ENCODE peak calls at places on chromosome 10, in ten cellular contexts. One of them, this sample, is unnamed.

GRCh38 chr10:125154529-125154928 is 5.8 kb downstream of the CTBP2 start:
- DNase-seq in AG20443: no peak
- DNase-seq in fibroblast of lung: no peak
- DNase-seq in stimulated activated CD4-positive, alpha-beta T cell treated with anti-CD3 and anti-CD28 coated beads, TNF-alpha, amount 100 ng/mL, for 24 hours: no peak
- DNase-seq in C1 segment of cervical spinal cord: no peak
- DNase-seq in activated CD4-positive, alpha-beta memory T cell treated with anti-CD3 and anti-CD28 coated beads, Interleukin-2, amount 10 ng/mL, durations not matched to agents 7 days and 5 days: no peak
- DNase-seq in astrocyte of the spinal cord: no peak
- DNase-seq in nucleus accumbens: no peak
- DNase-seq in SHP77: no peak
- DNase-seq in activated naive CD8-positive, alpha-beta T cell treated with anti-CD3 and anti-CD28 coated beads, Interleukin-2, amount 50 U/mL, for 24 hours: no peak
- DNase-seq in this sample: no peak

GRCh38 chr10:111207525-111207924 is 130.7 kb downstream of the ADRA2A start:
- DNase-seq in AG20443: no peak
- DNase-seq in fibroblast of lung: no peak
- DNase-seq in stimulated activated CD4-positive, alpha-beta T cell treated with anti-CD3 and anti-CD28 coated beads, TNF-alpha, amount 100 ng/mL, for 24 hours: peak
- DNase-seq in C1 segment of cervical spinal cord: no peak
- DNase-seq in activated CD4-positive, alpha-beta memory T cell treated with anti-CD3 and anti-CD28 coated beads, Interleukin-2, amount 10 ng/mL, durations not matched to agents 7 days and 5 days: peak
- DNase-seq in astrocyte of the spinal cord: no peak
- DNase-seq in nucleus accumbens: no peak
- DNase-seq in SHP77: no peak
- DNase-seq in activated naive CD8-positive, alpha-beta T cell treated with anti-CD3 and anti-CD28 coated beads, Interleukin-2, amount 50 U/mL, for 24 hours: peak
- DNase-seq in this sample: no peak

GRCh38 chr10:49744091-49744685 is 17.9 kb downstream of the OGDHL start:
- DNase-seq in AG20443: peak
- DNase-seq in fibroblast of lung: no peak
- DNase-seq in stimulated activated CD4-positive, alpha-beta T cell treated with anti-CD3 and anti-CD28 coated beads, TNF-alpha, amount 100 ng/mL, for 24 hours: no peak
- DNase-seq in C1 segment of cervical spinal cord: no peak
- DNase-seq in activated CD4-positive, alpha-beta memory T cell treated with anti-CD3 and anti-CD28 coated beads, Interleukin-2, amount 10 ng/mL, durations not matched to agents 7 days and 5 days: no peak
- DNase-seq in astrocyte of the spinal cord: no peak
- DNase-seq in nucleus accumbens: no peak
- DNase-seq in SHP77: no peak
- DNase-seq in activated naive CD8-positive, alpha-beta T cell treated with anti-CD3 and anti-CD28 coated beads, Interleukin-2, amount 50 U/mL, for 24 hours: no peak
- DNase-seq in this sample: no peak

GRCh38 chr10:15123749-15124184 is 26.6 kb downstream of the RPP38 start:
- DNase-seq in AG20443: peak
- DNase-seq in fibroblast of lung: peak
- DNase-seq in stimulated activated CD4-positive, alpha-beta T cell treated with anti-CD3 and anti-CD28 coated beads, TNF-alpha, amount 100 ng/mL, for 24 hours: no peak
- DNase-seq in C1 segment of cervical spinal cord: no peak
- DNase-seq in activated CD4-positive, alpha-beta memory T cell treated with anti-CD3 and anti-CD28 coated beads, Interleukin-2, amount 10 ng/mL, durations not matched to agents 7 days and 5 days: no peak
- DNase-seq in astrocyte of the spinal cord: peak
- DNase-seq in nucleus accumbens: no peak
- DNase-seq in SHP77: no peak
- DNase-seq in activated naive CD8-positive, alpha-beta T cell treated with anti-CD3 and anti-CD28 coated beads, Interleukin-2, amount 50 U/mL, for 24 hours: no peak
- DNase-seq in this sample: no peak

GRCh38 chr10:133258066-133258817 is 18.4 kb downstream of the ADAM8 start:
- DNase-seq in AG20443: no peak
- DNase-seq in fibroblast of lung: no peak
- DNase-seq in stimulated activated CD4-positive, alpha-beta T cell treated with anti-CD3 and anti-CD28 coated beads, TNF-alpha, amount 100 ng/mL, for 24 hours: peak
- DNase-seq in C1 segment of cervical spinal cord: no peak
- DNase-seq in activated CD4-positive, alpha-beta memory T cell treated with anti-CD3 and anti-CD28 coated beads, Interleukin-2, amount 10 ng/mL, durations not matched to agents 7 days and 5 days: peak
- DNase-seq in astrocyte of the spinal cord: no peak
- DNase-seq in nucleus accumbens: no peak
- DNase-seq in SHP77: no peak
- DNase-seq in activated naive CD8-positive, alpha-beta T cell treated with anti-CD3 and anti-CD28 coated beads, Interleukin-2, amount 50 U/mL, for 24 hours: peak
- DNase-seq in this sample: no peak

GRCh38 chr10:6069101-6069931 is 7.1 kb upstream of the IL2RA start:
- DNase-seq in AG20443: no peak
- DNase-seq in fibroblast of lung: no peak
- DNase-seq in stimulated activated CD4-positive, alpha-beta T cell treated with anti-CD3 and anti-CD28 coated beads, TNF-alpha, amount 100 ng/mL, for 24 hours: no peak
- DNase-seq in C1 segment of cervical spinal cord: no peak
- DNase-seq in activated CD4-positive, alpha-beta memory T cell treated with anti-CD3 and anti-CD28 coated beads, Interleukin-2, amount 10 ng/mL, durations not matched to agents 7 days and 5 days: peak
- DNase-seq in astrocyte of the spinal cord: no peak
- DNase-seq in nucleus accumbens: no peak
- DNase-seq in SHP77: no peak
- DNase-seq in activated naive CD8-positive, alpha-beta T cell treated with anti-CD3 and anti-CD28 coated beads, Interleukin-2, amount 50 U/mL, for 24 hours: no peak
- DNase-seq in this sample: no peak

GRCh38 chr10:52653510-52653909 is 119.1 kb downstream of the MBL2 start:
- DNase-seq in AG20443: peak
- DNase-seq in fibroblast of lung: peak
- DNase-seq in stimulated activated CD4-positive, alpha-beta T cell treated with anti-CD3 and anti-CD28 coated beads, TNF-alpha, amount 100 ng/mL, for 24 hours: no peak
- DNase-seq in C1 segment of cervical spinal cord: peak
- DNase-seq in activated CD4-positive, alpha-beta memory T cell treated with anti-CD3 and anti-CD28 coated beads, Interleukin-2, amount 10 ng/mL, durations not matched to agents 7 days and 5 days: no peak
- DNase-seq in astrocyte of the spinal cord: no peak
- DNase-seq in nucleus accumbens: peak
- DNase-seq in SHP77: no peak
- DNase-seq in activated naive CD8-positive, alpha-beta T cell treated with anti-CD3 and anti-CD28 coated beads, Interleukin-2, amount 50 U/mL, for 24 hours: no peak
- DNase-seq in this sample: no peak

GRCh38 chr10:89224697-89225443 is 17.8 kb upstream of the CH25H start:
- DNase-seq in AG20443: no peak
- DNase-seq in fibroblast of lung: no peak
- DNase-seq in stimulated activated CD4-positive, alpha-beta T cell treated with anti-CD3 and anti-CD28 coated beads, TNF-alpha, amount 100 ng/mL, for 24 hours: no peak
- DNase-seq in C1 segment of cervical spinal cord: no peak
- DNase-seq in activated CD4-positive, alpha-beta memory T cell treated with anti-CD3 and anti-CD28 coated beads, Interleukin-2, amount 10 ng/mL, durations not matched to agents 7 days and 5 days: no peak
- DNase-seq in astrocyte of the spinal cord: no peak
- DNase-seq in nucleus accumbens: peak
- DNase-seq in SHP77: no peak
- DNase-seq in activated naive CD8-positive, alpha-beta T cell treated with anti-CD3 and anti-CD28 coated beads, Interleukin-2, amount 50 U/mL, for 24 hours: peak
- DNase-seq in this sample: no peak

GRCh38 chr10:101613646-101614045 is 25.5 kb downstream of the DPCD start:
- DNase-seq in AG20443: no peak
- DNase-seq in fibroblast of lung: no peak
- DNase-seq in stimulated activated CD4-positive, alpha-beta T cell treated with anti-CD3 and anti-CD28 coated beads, TNF-alpha, amount 100 ng/mL, for 24 hours: no peak
- DNase-seq in C1 segment of cervical spinal cord: no peak
- DNase-seq in activated CD4-positive, alpha-beta memory T cell treated with anti-CD3 and anti-CD28 coated beads, Interleukin-2, amount 10 ng/mL, durations not matched to agents 7 days and 5 days: no peak
- DNase-seq in astrocyte of the spinal cord: no peak
- DNase-seq in nucleus accumbens: no peak
- DNase-seq in SHP77: no peak
- DNase-seq in activated naive CD8-positive, alpha-beta T cell treated with anti-CD3 and anti-CD28 coated beads, Interleukin-2, amount 50 U/mL, for 24 hours: no peak
- DNase-seq in this sample: no peak

GRCh38 chr10:84194424-84195043 is at the start of gene CDHR1:
- DNase-seq in AG20443: peak
- DNase-seq in fibroblast of lung: no peak
- DNase-seq in stimulated activated CD4-positive, alpha-beta T cell treated with anti-CD3 and anti-CD28 coated beads, TNF-alpha, amount 100 ng/mL, for 24 hours: peak
- DNase-seq in C1 segment of cervical spinal cord: no peak
- DNase-seq in activated CD4-positive, alpha-beta memory T cell treated with anti-CD3 and anti-CD28 coated beads, Interleukin-2, amount 10 ng/mL, durations not matched to agents 7 days and 5 days: peak
- DNase-seq in astrocyte of the spinal cord: no peak
- DNase-seq in nucleus accumbens: peak
- DNase-seq in SHP77: no peak
- DNase-seq in activated naive CD8-positive, alpha-beta T cell treated with anti-CD3 and anti-CD28 coated beads, Interleukin-2, amount 50 U/mL, for 24 hours: peak
- DNase-seq in this sample: no peak

GRCh38 chr10:71260622-71261325 is 48.4 kb downstream of the UNC5B start:
- DNase-seq in AG20443: peak
- DNase-seq in fibroblast of lung: peak
- DNase-seq in stimulated activated CD4-positive, alpha-beta T cell treated with anti-CD3 and anti-CD28 coated beads, TNF-alpha, amount 100 ng/mL, for 24 hours: no peak
- DNase-seq in C1 segment of cervical spinal cord: peak
- DNase-seq in activated CD4-positive, alpha-beta memory T cell treated with anti-CD3 and anti-CD28 coated beads, Interleukin-2, amount 10 ng/mL, durations not matched to agents 7 days and 5 days: no peak
- DNase-seq in astrocyte of the spinal cord: peak
- DNase-seq in nucleus accumbens: peak
- DNase-seq in SHP77: no peak
- DNase-seq in activated naive CD8-positive, alpha-beta T cell treated with anti-CD3 and anti-CD28 coated beads, Interleukin-2, amount 50 U/mL, for 24 hours: no peak
- DNase-seq in this sample: no peak

GRCh38 chr10:77864151-77864851 is 62.3 kb downstream of the DLG5 start:
- DNase-seq in AG20443: no peak
- DNase-seq in fibroblast of lung: no peak
- DNase-seq in stimulated activated CD4-positive, alpha-beta T cell treated with anti-CD3 and anti-CD28 coated beads, TNF-alpha, amount 100 ng/mL, for 24 hours: no peak
- DNase-seq in C1 segment of cervical spinal cord: no peak
- DNase-seq in activated CD4-positive, alpha-beta memory T cell treated with anti-CD3 and anti-CD28 coated beads, Interleukin-2, amount 10 ng/mL, durations not matched to agents 7 days and 5 days: no peak
- DNase-seq in astrocyte of the spinal cord: no peak
- DNase-seq in nucleus accumbens: no peak
- DNase-seq in SHP77: no peak
- DNase-seq in activated naive CD8-positive, alpha-beta T cell treated with anti-CD3 and anti-CD28 coated beads, Interleukin-2, amount 50 U/mL, for 24 hours: no peak
- DNase-seq in this sample: no peak

GRCh38 chr10:14748471-14748870 is 26.2 kb downstream of the FAM107B start:
- DNase-seq in AG20443: peak
- DNase-seq in fibroblast of lung: no peak
- DNase-seq in stimulated activated CD4-positive, alpha-beta T cell treated with anti-CD3 and anti-CD28 coated beads, TNF-alpha, amount 100 ng/mL, for 24 hours: no peak
- DNase-seq in C1 segment of cervical spinal cord: no peak
- DNase-seq in activated CD4-positive, alpha-beta memory T cell treated with anti-CD3 and anti-CD28 coated beads, Interleukin-2, amount 10 ng/mL, durations not matched to agents 7 days and 5 days: no peak
- DNase-seq in astrocyte of the spinal cord: no peak
- DNase-seq in nucleus accumbens: no peak
- DNase-seq in SHP77: no peak
- DNase-seq in activated naive CD8-positive, alpha-beta T cell treated with anti-CD3 and anti-CD28 coated beads, Interleukin-2, amount 50 U/mL, for 24 hours: no peak
- DNase-seq in this sample: no peak

GRCh38 chr10:50917486-50917885 is 32.1 kb upstream of the A1CF start:
- DNase-seq in AG20443: peak
- DNase-seq in fibroblast of lung: peak
- DNase-seq in stimulated activated CD4-positive, alpha-beta T cell treated with anti-CD3 and anti-CD28 coated beads, TNF-alpha, amount 100 ng/mL, for 24 hours: no peak
- DNase-seq in C1 segment of cervical spinal cord: no peak
- DNase-seq in activated CD4-positive, alpha-beta memory T cell treated with anti-CD3 and anti-CD28 coated beads, Interleukin-2, amount 10 ng/mL, durations not matched to agents 7 days and 5 days: no peak
- DNase-seq in astrocyte of the spinal cord: peak
- DNase-seq in nucleus accumbens: no peak
- DNase-seq in SHP77: no peak
- DNase-seq in activated naive CD8-positive, alpha-beta T cell treated with anti-CD3 and anti-CD28 coated beads, Interleukin-2, amount 50 U/mL, for 24 hours: no peak
- DNase-seq in this sample: no peak

GRCh38 chr10:74585231-74586087 is 240.9 kb upstream of the KAT6B start:
- DNase-seq in AG20443: no peak
- DNase-seq in fibroblast of lung: peak
- DNase-seq in stimulated activated CD4-positive, alpha-beta T cell treated with anti-CD3 and anti-CD28 coated beads, TNF-alpha, amount 100 ng/mL, for 24 hours: peak
- DNase-seq in C1 segment of cervical spinal cord: no peak
- DNase-seq in activated CD4-positive, alpha-beta memory T cell treated with anti-CD3 and anti-CD28 coated beads, Interleukin-2, amount 10 ng/mL, durations not matched to agents 7 days and 5 days: peak
- DNase-seq in astrocyte of the spinal cord: peak
- DNase-seq in nucleus accumbens: no peak
- DNase-seq in SHP77: no peak
- DNase-seq in activated naive CD8-positive, alpha-beta T cell treated with anti-CD3 and anti-CD28 coated beads, Interleukin-2, amount 50 U/mL, for 24 hours: peak
- DNase-seq in this sample: peak

GRCh38 chr10:116836087-116836486 is 13.2 kb upstream of the ENO4 start:
- DNase-seq in AG20443: peak
- DNase-seq in fibroblast of lung: no peak
- DNase-seq in stimulated activated CD4-positive, alpha-beta T cell treated with anti-CD3 and anti-CD28 coated beads, TNF-alpha, amount 100 ng/mL, for 24 hours: no peak
- DNase-seq in C1 segment of cervical spinal cord: no peak
- DNase-seq in activated CD4-positive, alpha-beta memory T cell treated with anti-CD3 and anti-CD28 coated beads, Interleukin-2, amount 10 ng/mL, durations not matched to agents 7 days and 5 days: no peak
- DNase-seq in astrocyte of the spinal cord: no peak
- DNase-seq in nucleus accumbens: no peak
- DNase-seq in SHP77: peak
- DNase-seq in activated naive CD8-positive, alpha-beta T cell treated with anti-CD3 and anti-CD28 coated beads, Interleukin-2, amount 50 U/mL, for 24 hours: no peak
- DNase-seq in this sample: no peak

GRCh38 chr10:6778992-6779701 is 199.1 kb upstream of the PRKCQ start:
- DNase-seq in AG20443: peak
- DNase-seq in fibroblast of lung: peak
- DNase-seq in stimulated activated CD4-positive, alpha-beta T cell treated with anti-CD3 and anti-CD28 coated beads, TNF-alpha, amount 100 ng/mL, for 24 hours: no peak
- DNase-seq in C1 segment of cervical spinal cord: no peak
- DNase-seq in activated CD4-positive, alpha-beta memory T cell treated with anti-CD3 and anti-CD28 coated beads, Interleukin-2, amount 10 ng/mL, durations not matched to agents 7 days and 5 days: no peak
- DNase-seq in astrocyte of the spinal cord: peak
- DNase-seq in nucleus accumbens: peak
- DNase-seq in SHP77: no peak
- DNase-seq in activated naive CD8-positive, alpha-beta T cell treated with anti-CD3 and anti-CD28 coated beads, Interleukin-2, amount 50 U/mL, for 24 hours: no peak
- DNase-seq in this sample: no peak

GRCh38 chr10:74775099-74775498 is 51.3 kb upstream of the KAT6B start:
- DNase-seq in AG20443: no peak
- DNase-seq in fibroblast of lung: no peak
- DNase-seq in stimulated activated CD4-positive, alpha-beta T cell treated with anti-CD3 and anti-CD28 coated beads, TNF-alpha, amount 100 ng/mL, for 24 hours: no peak
- DNase-seq in C1 segment of cervical spinal cord: no peak
- DNase-seq in activated CD4-positive, alpha-beta memory T cell treated with anti-CD3 and anti-CD28 coated beads, Interleukin-2, amount 10 ng/mL, durations not matched to agents 7 days and 5 days: no peak
- DNase-seq in astrocyte of the spinal cord: no peak
- DNase-seq in nucleus accumbens: no peak
- DNase-seq in SHP77: no peak
- DNase-seq in activated naive CD8-positive, alpha-beta T cell treated with anti-CD3 and anti-CD28 coated beads, Interleukin-2, amount 50 U/mL, for 24 hours: no peak
- DNase-seq in this sample: no peak

GRCh38 chr10:111481271-111482073 is 404.6 kb downstream of the ADRA2A start:
- DNase-seq in AG20443: no peak
- DNase-seq in fibroblast of lung: no peak
- DNase-seq in stimulated activated CD4-positive, alpha-beta T cell treated with anti-CD3 and anti-CD28 coated beads, TNF-alpha, amount 100 ng/mL, for 24 hours: no peak
- DNase-seq in C1 segment of cervical spinal cord: no peak
- DNase-seq in activated CD4-positive, alpha-beta memory T cell treated with anti-CD3 and anti-CD28 coated beads, Interleukin-2, amount 10 ng/mL, durations not matched to agents 7 days and 5 days: no peak
- DNase-seq in astrocyte of the spinal cord: no peak
- DNase-seq in nucleus accumbens: no peak
- DNase-seq in SHP77: no peak
- DNase-seq in activated naive CD8-positive, alpha-beta T cell treated with anti-CD3 and anti-CD28 coated beads, Interleukin-2, amount 50 U/mL, for 24 hours: no peak
- DNase-seq in this sample: no peak

GRCh38 chr10:112475565-112476233 is 28.7 kb downstream of the VTI1A start:
- DNase-seq in AG20443: peak
- DNase-seq in fibroblast of lung: peak
- DNase-seq in stimulated activated CD4-positive, alpha-beta T cell treated with anti-CD3 and anti-CD28 coated beads, TNF-alpha, amount 100 ng/mL, for 24 hours: no peak
- DNase-seq in C1 segment of cervical spinal cord: no peak
- DNase-seq in activated CD4-positive, alpha-beta memory T cell treated with anti-CD3 and anti-CD28 coated beads, Interleukin-2, amount 10 ng/mL, durations not matched to agents 7 days and 5 days: no peak
- DNase-seq in astrocyte of the spinal cord: peak
- DNase-seq in nucleus accumbens: no peak
- DNase-seq in SHP77: peak
- DNase-seq in activated naive CD8-positive, alpha-beta T cell treated with anti-CD3 and anti-CD28 coated beads, Interleukin-2, amount 50 U/mL, for 24 hours: no peak
- DNase-seq in this sample: no peak

GRCh38 chr10:10821926-10822325 is 195.7 kb upstream of the CELF2 start:
- DNase-seq in AG20443: no peak
- DNase-seq in fibroblast of lung: no peak
- DNase-seq in stimulated activated CD4-positive, alpha-beta T cell treated with anti-CD3 and anti-CD28 coated beads, TNF-alpha, amount 100 ng/mL, for 24 hours: no peak
- DNase-seq in C1 segment of cervical spinal cord: no peak
- DNase-seq in activated CD4-positive, alpha-beta memory T cell treated with anti-CD3 and anti-CD28 coated beads, Interleukin-2, amount 10 ng/mL, durations not matched to agents 7 days and 5 days: no peak
- DNase-seq in astrocyte of the spinal cord: no peak
- DNase-seq in nucleus accumbens: no peak
- DNase-seq in SHP77: no peak
- DNase-seq in activated naive CD8-positive, alpha-beta T cell treated with anti-CD3 and anti-CD28 coated beads, Interleukin-2, amount 50 U/mL, for 24 hours: no peak
- DNase-seq in this sample: no peak

GRCh38 chr10:72126184-72126871 is 38.0 kb upstream of the SPOCK2 start:
- DNase-seq in AG20443: peak
- DNase-seq in fibroblast of lung: peak
- DNase-seq in stimulated activated CD4-positive, alpha-beta T cell treated with anti-CD3 and anti-CD28 coated beads, TNF-alpha, amount 100 ng/mL, for 24 hours: no peak
- DNase-seq in C1 segment of cervical spinal cord: no peak
- DNase-seq in activated CD4-positive, alpha-beta memory T cell treated with anti-CD3 and anti-CD28 coated beads, Interleukin-2, amount 10 ng/mL, durations not matched to agents 7 days and 5 days: no peak
- DNase-seq in astrocyte of the spinal cord: peak
- DNase-seq in nucleus accumbens: no peak
- DNase-seq in SHP77: no peak
- DNase-seq in activated naive CD8-positive, alpha-beta T cell treated with anti-CD3 and anti-CD28 coated beads, Interleukin-2, amount 50 U/mL, for 24 hours: no peak
- DNase-seq in this sample: no peak

GRCh38 chr10:45545150-45545549 is 127.4 kb downstream of the ZFAND4 start:
- DNase-seq in AG20443: no peak
- DNase-seq in fibroblast of lung: no peak
- DNase-seq in stimulated activated CD4-positive, alpha-beta T cell treated with anti-CD3 and anti-CD28 coated beads, TNF-alpha, amount 100 ng/mL, for 24 hours: no peak
- DNase-seq in C1 segment of cervical spinal cord: no peak
- DNase-seq in activated CD4-positive, alpha-beta memory T cell treated with anti-CD3 and anti-CD28 coated beads, Interleukin-2, amount 10 ng/mL, durations not matched to agents 7 days and 5 days: no peak
- DNase-seq in astrocyte of the spinal cord: no peak
- DNase-seq in nucleus accumbens: no peak
- DNase-seq in SHP77: no peak
- DNase-seq in activated naive CD8-positive, alpha-beta T cell treated with anti-CD3 and anti-CD28 coated beads, Interleukin-2, amount 50 U/mL, for 24 hours: no peak
- DNase-seq in this sample: no peak

GRCh38 chr10:24826022-24826421 is 102.3 kb upstream of the ARHGAP21 start:
- DNase-seq in AG20443: peak
- DNase-seq in fibroblast of lung: peak
- DNase-seq in stimulated activated CD4-positive, alpha-beta T cell treated with anti-CD3 and anti-CD28 coated beads, TNF-alpha, amount 100 ng/mL, for 24 hours: no peak
- DNase-seq in C1 segment of cervical spinal cord: no peak
- DNase-seq in activated CD4-positive, alpha-beta memory T cell treated with anti-CD3 and anti-CD28 coated beads, Interleukin-2, amount 10 ng/mL, durations not matched to agents 7 days and 5 days: no peak
- DNase-seq in astrocyte of the spinal cord: peak
- DNase-seq in nucleus accumbens: no peak
- DNase-seq in SHP77: no peak
- DNase-seq in activated naive CD8-positive, alpha-beta T cell treated with anti-CD3 and anti-CD28 coated beads, Interleukin-2, amount 50 U/mL, for 24 hours: no peak
- DNase-seq in this sample: no peak

GRCh38 chr10:51242393-51242792 is 168.1 kb downstream of the PRKG1 start:
- DNase-seq in AG20443: no peak
- DNase-seq in fibroblast of lung: no peak
- DNase-seq in stimulated activated CD4-positive, alpha-beta T cell treated with anti-CD3 and anti-CD28 coated beads, TNF-alpha, amount 100 ng/mL, for 24 hours: no peak
- DNase-seq in C1 segment of cervical spinal cord: no peak
- DNase-seq in activated CD4-positive, alpha-beta memory T cell treated with anti-CD3 and anti-CD28 coated beads, Interleukin-2, amount 10 ng/mL, durations not matched to agents 7 days and 5 days: no peak
- DNase-seq in astrocyte of the spinal cord: no peak
- DNase-seq in nucleus accumbens: no peak
- DNase-seq in SHP77: no peak
- DNase-seq in activated naive CD8-positive, alpha-beta T cell treated with anti-CD3 and anti-CD28 coated beads, Interleukin-2, amount 50 U/mL, for 24 hours: no peak
- DNase-seq in this sample: no peak

This sample was measured in activated T-cell treated with anti-CD3 and anti-CD28 coated beads for 4 hours.